ENCODE peak calls at places on chromosomes 6 and 20, in eight cellular contexts. One of them, this sample, is unnamed.
A peak's percentile ranks its signal among the peaks of the same experiment; 100 is the strongest.

GRCh38 chr6:119463081-119463626 is 113.6 kb upstream of the MAN1A1 start:
- DNase-seq in colonic mucosa: no peak
- DNase-seq in BE2C: no peak
- DNase-seq in AG09309: no peak
- DNase-seq in fibroblast of the aortic adventitia: no peak
- DNase-seq in GM12865: peak; percentile 88
- DNase-seq in A549: no peak
- DNase-seq in WERI-Rb-1: no peak
- DNase-seq in this sample: no peak

GRCh38 chr20:58702161-58702510 is 9.5 kb downstream of the NPEPL1 start:
- DNase-seq in GM12865: no peak
- DNase-seq in colonic mucosa: no peak
- DNase-seq in BE2C: no peak
- DNase-seq in fibroblast of the aortic adventitia: no peak
- DNase-seq in WERI-Rb-1: no peak
- DNase-seq in A549: no peak
- DNase-seq in AG09309: no peak
- DNase-seq in this sample: no peak

GRCh38 chr6:4583026-4583425 is 193.2 kb upstream of the CDYL start:
- DNase-seq in A549: no peak
- DNase-seq in BE2C: no peak
- DNase-seq in AG09309: no peak
- DNase-seq in fibroblast of the aortic adventitia: peak; percentile 31
- DNase-seq in GM12865: no peak
- DNase-seq in WERI-Rb-1: no peak
- DNase-seq in colonic mucosa: no peak
- DNase-seq in this sample: peak; percentile 7

GRCh38 chr6:11650711-11651110 is 113.2 kb downstream of the TMEM170B start:
- DNase-seq in fibroblast of the aortic adventitia: peak; percentile 16
- DNase-seq in BE2C: no peak
- DNase-seq in GM12865: no peak
- DNase-seq in colonic mucosa: no peak
- DNase-seq in AG09309: no peak
- DNase-seq in WERI-Rb-1: no peak
- DNase-seq in A549: no peak
- DNase-seq in this sample: peak; percentile 43

GRCh38 chr20:37259865-37260264 is 1.7 kb downstream of the GHRH start:
- DNase-seq in GM12865: no peak
- DNase-seq in A549: no peak
- DNase-seq in fibroblast of the aortic adventitia: no peak
- DNase-seq in BE2C: no peak
- DNase-seq in colonic mucosa: no peak
- DNase-seq in AG09309: no peak
- DNase-seq in WERI-Rb-1: no peak
- DNase-seq in this sample: no peak

GRCh38 chr6:126764696-126765095 is 353.8 kb upstream of the RSPO3 start:
- DNase-seq in A549: no peak
- DNase-seq in WERI-Rb-1: peak; percentile 70
- DNase-seq in colonic mucosa: no peak
- DNase-seq in AG09309: no peak
- DNase-seq in BE2C: no peak
- DNase-seq in GM12865: no peak
- DNase-seq in fibroblast of the aortic adventitia: no peak
- DNase-seq in this sample: no peak

GRCh38 chr6:159676804-159677203 is 16.2 kb downstream of the SOD2 start:
- DNase-seq in AG09309: no peak
- DNase-seq in GM12865: no peak
- DNase-seq in A549: no peak
- DNase-seq in fibroblast of the aortic adventitia: peak; percentile 28
- DNase-seq in colonic mucosa: no peak
- DNase-seq in WERI-Rb-1: no peak
- DNase-seq in BE2C: no peak
- DNase-seq in this sample: no peak

GRCh38 chr20:1720845-1721475 is 63.4 kb upstream of the SIRPG start:
- DNase-seq in A549: no peak
- DNase-seq in colonic mucosa: no peak
- DNase-seq in BE2C: no peak
- DNase-seq in fibroblast of the aortic adventitia: no peak
- DNase-seq in WERI-Rb-1: no peak
- DNase-seq in AG09309: no peak
- DNase-seq in GM12865: no peak
- DNase-seq in this sample: no peak

GRCh38 chr6:26543953-26544352 is 5.8 kb downstream of the HMGN4 start:
- DNase-seq in GM12865: peak; percentile 36
- DNase-seq in A549: no peak
- DNase-seq in AG09309: no peak
- DNase-seq in WERI-Rb-1: no peak
- DNase-seq in fibroblast of the aortic adventitia: peak; percentile 32
- DNase-seq in colonic mucosa: no peak
- DNase-seq in BE2C: no peak
- DNase-seq in this sample: peak; percentile 44

GRCh38 chr6:113994934-113995342 is 24.0 kb upstream of the HDAC2 start:
- DNase-seq in fibroblast of the aortic adventitia: peak; percentile 92
- DNase-seq in GM12865: peak; percentile 86
- DNase-seq in WERI-Rb-1: peak; percentile 83
- DNase-seq in A549: peak; percentile 62
- DNase-seq in BE2C: peak; percentile 78
- DNase-seq in AG09309: peak; percentile 87
- DNase-seq in colonic mucosa: peak; percentile 55
- DNase-seq in this sample: peak; percentile 87

GRCh38 chr6:111565316-111566221 is 40.1 kb downstream of the TRAF3IP2 start:
- DNase-seq in AG09309: no peak
- DNase-seq in colonic mucosa: no peak
- DNase-seq in GM12865: peak; percentile 65
- DNase-seq in fibroblast of the aortic adventitia: no peak
- DNase-seq in BE2C: no peak
- DNase-seq in A549: no peak
- DNase-seq in WERI-Rb-1: peak; percentile 88
- DNase-seq in this sample: no peak

GRCh38 chr6:49787176-49787575 is at the start of gene PGK2:
- DNase-seq in AG09309: no peak
- DNase-seq in fibroblast of the aortic adventitia: no peak
- DNase-seq in A549: no peak
- DNase-seq in BE2C: peak; percentile 10
- DNase-seq in GM12865: peak; percentile 32
- DNase-seq in colonic mucosa: no peak
- DNase-seq in WERI-Rb-1: peak; percentile 53
- DNase-seq in this sample: no peak

GRCh38 chr20:25081065-25081729 is 744 bp downstream of the VSX1 start:
- DNase-seq in fibroblast of the aortic adventitia: peak; percentile 12
- DNase-seq in BE2C: no peak
- DNase-seq in colonic mucosa: no peak
- DNase-seq in AG09309: no peak
- DNase-seq in WERI-Rb-1: peak; percentile 36
- DNase-seq in GM12865: no peak
- DNase-seq in A549: no peak
- DNase-seq in this sample: peak; percentile 41

GRCh38 chr6:22445946-22446345 is 123.4 kb upstream of the HDGFL1 start:
- DNase-seq in A549: no peak
- DNase-seq in WERI-Rb-1: no peak
- DNase-seq in BE2C: no peak
- DNase-seq in AG09309: no peak
- DNase-seq in fibroblast of the aortic adventitia: no peak
- DNase-seq in colonic mucosa: no peak
- DNase-seq in GM12865: no peak
- DNase-seq in this sample: no peak

GRCh38 chr6:132199343-132199742 is 201.9 kb downstream of the MOXD1 start:
- DNase-seq in GM12865: no peak
- DNase-seq in A549: no peak
- DNase-seq in WERI-Rb-1: no peak
- DNase-seq in AG09309: peak; percentile 53
- DNase-seq in fibroblast of the aortic adventitia: peak; percentile 85
- DNase-seq in BE2C: no peak
- DNase-seq in colonic mucosa: no peak
- DNase-seq in this sample: peak; percentile 81

GRCh38 chr6:81608776-81609175 is 143.7 kb downstream of the TENT5A start:
- DNase-seq in AG09309: no peak
- DNase-seq in A549: no peak
- DNase-seq in GM12865: no peak
- DNase-seq in colonic mucosa: no peak
- DNase-seq in WERI-Rb-1: no peak
- DNase-seq in fibroblast of the aortic adventitia: no peak
- DNase-seq in BE2C: no peak
- DNase-seq in this sample: peak; percentile 24

GRCh38 chr6:81093046-81093445 is 659.4 kb downstream of the TENT5A start:
- DNase-seq in GM12865: no peak
- DNase-seq in WERI-Rb-1: no peak
- DNase-seq in A549: no peak
- DNase-seq in colonic mucosa: no peak
- DNase-seq in BE2C: no peak
- DNase-seq in fibroblast of the aortic adventitia: no peak
- DNase-seq in AG09309: no peak
- DNase-seq in this sample: no peak

GRCh38 chr6:148524976-148525375 is 182.3 kb downstream of the SASH1 start:
- DNase-seq in AG09309: no peak
- DNase-seq in fibroblast of the aortic adventitia: peak; percentile 78
- DNase-seq in BE2C: no peak
- DNase-seq in GM12865: peak; percentile 18
- DNase-seq in WERI-Rb-1: no peak
- DNase-seq in A549: no peak
- DNase-seq in colonic mucosa: no peak
- DNase-seq in this sample: peak; percentile 80

DNA sequence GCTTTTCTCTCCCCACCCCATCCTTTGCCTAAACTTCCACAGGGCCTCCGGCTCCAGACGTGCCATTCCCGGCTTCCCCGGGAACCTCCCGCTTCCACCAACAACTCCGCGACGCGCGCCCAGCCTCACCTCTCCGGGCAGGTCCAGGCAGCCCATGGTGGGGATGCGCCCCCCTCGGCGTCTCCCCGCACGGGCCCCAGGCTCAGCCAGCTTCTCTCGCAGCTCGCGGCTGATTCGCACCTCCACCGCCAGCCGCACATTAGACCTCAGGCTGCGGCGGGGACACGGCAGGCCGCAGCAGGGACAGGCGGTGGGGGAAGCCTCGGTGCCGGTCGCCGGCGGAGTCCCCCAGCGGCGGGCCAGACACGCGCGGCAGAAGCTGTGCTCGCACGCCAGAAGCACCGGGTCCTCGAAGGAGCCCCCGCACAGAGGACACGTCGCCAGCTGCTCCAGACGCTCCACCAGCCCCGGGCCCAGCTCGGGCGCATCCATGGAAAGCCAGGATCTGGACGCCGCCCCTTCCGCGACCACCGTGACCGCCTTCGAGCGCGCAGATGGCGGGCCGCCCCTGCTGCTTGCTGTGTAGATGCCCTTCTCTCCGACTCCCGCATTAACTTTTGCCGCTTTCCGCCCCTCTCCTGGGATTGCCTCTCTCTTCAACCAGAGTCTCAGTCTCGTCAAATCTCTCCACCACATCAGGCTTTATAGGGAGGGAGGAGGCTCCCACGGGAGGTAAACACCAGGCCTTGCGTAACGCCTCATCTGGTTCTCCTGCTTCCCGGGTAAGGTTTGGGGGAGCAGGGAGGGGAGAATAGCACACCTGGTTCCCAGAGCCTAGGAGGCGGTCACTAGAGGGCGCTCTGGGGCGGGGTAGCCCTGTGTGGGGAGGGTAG is at the start of gene RNF39:
- DNase-seq in fibroblast of the aortic adventitia: no peak
- DNase-seq in GM12865: no peak
- DNase-seq in AG09309: no peak
- DNase-seq in WERI-Rb-1: peak; percentile 55
- DNase-seq in colonic mucosa: peak; percentile 65
- DNase-seq in A549: no peak
- DNase-seq in BE2C: no peak
- DNase-seq in this sample: peak; percentile 26
- H3K4me3 ChIP-seq in fibroblast of the aortic adventitia: no peak within 1 kb of the TSS
- H3K4me3 ChIP-seq in GM12865: no peak within 1 kb of the TSS
- H3K4me3 ChIP-seq in AG09309: no peak within 1 kb of the TSS
- H3K4me3 ChIP-seq in WERI-Rb-1: peak within 1 kb of the TSS; percentile 27
- H3K4me3 ChIP-seq in colonic mucosa: peak within 1 kb of the TSS; percentile 36
- H3K4me3 ChIP-seq in A549: peak within 1 kb of the TSS; percentile 27
- H3K4me3 ChIP-seq in BE2C: no peak within 1 kb of the TSS
- H3K4me3 ChIP-seq in this sample: no peak within 1 kb of the TSS

DNA sequence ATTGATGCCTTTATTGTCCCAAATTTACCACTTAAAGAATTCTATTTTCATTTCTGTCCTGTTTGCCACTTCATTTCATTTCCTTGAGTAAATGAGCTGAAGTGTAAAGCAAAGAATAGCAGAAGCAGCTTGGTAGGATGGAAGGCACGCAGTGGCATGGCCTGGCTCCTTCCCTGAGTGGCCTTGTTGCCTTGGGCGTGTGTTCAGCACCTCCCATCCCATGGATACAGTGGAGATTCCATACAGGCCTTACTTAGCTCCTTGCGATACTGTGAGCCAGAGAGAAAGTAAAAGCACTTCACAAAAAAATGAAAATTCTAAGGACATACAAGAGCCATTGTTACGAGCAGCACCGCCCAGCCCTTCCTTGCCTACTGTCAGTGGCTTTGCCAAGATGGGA is 39.6 kb downstream of the ALDH5A1 start:
- DNase-seq in BE2C: no peak
- DNase-seq in AG09309: no peak
- DNase-seq in WERI-Rb-1: no peak
- DNase-seq in GM12865: no peak
- DNase-seq in fibroblast of the aortic adventitia: no peak
- DNase-seq in colonic mucosa: no peak
- DNase-seq in A549: no peak
- DNase-seq in this sample: no peak
- TF ChIP-seq CTCF in BE2C: no peak
- TF ChIP-seq CTCF in AG09309: no peak
- TF ChIP-seq CTCF in WERI-Rb-1: no peak
- TF ChIP-seq CTCF in GM12865: no peak
- TF ChIP-seq CTCF in fibroblast of the aortic adventitia: no peak
- TF ChIP-seq CTCF in colonic mucosa: no peak
- TF ChIP-seq CTCF in A549: no peak
- TF ChIP-seq CTCF in this sample: no peak

DNA sequence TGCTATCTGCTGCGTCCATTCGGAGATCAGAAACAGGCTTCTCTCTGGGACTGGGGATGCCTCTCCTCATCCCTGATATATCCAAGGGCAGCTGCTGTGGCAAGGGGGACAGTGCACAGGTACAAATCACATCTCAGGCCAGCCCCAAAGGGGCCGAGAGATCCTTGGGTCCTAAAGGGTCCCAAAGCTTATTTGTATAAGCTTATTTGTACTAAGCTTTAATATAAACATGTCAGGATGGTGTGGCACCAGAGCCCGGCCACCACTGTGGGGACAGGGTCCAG is 45.3 kb downstream of the FGD2 start:
- DNase-seq in fibroblast of the aortic adventitia: no peak
- DNase-seq in AG09309: no peak
- DNase-seq in colonic mucosa: no peak
- DNase-seq in BE2C: no peak
- DNase-seq in A549: no peak
- DNase-seq in WERI-Rb-1: no peak
- DNase-seq in GM12865: no peak
- DNase-seq in this sample: no peak
- H3K4me3 ChIP-seq in fibroblast of the aortic adventitia: no peak overlapping the region
- H3K4me3 ChIP-seq in AG09309: no peak overlapping the region
- H3K4me3 ChIP-seq in colonic mucosa: no peak overlapping the region
- H3K4me3 ChIP-seq in BE2C: no peak overlapping the region
- H3K4me3 ChIP-seq in A549: no peak overlapping the region
- H3K4me3 ChIP-seq in WERI-Rb-1: no peak overlapping the region
- H3K4me3 ChIP-seq in GM12865: no peak overlapping the region
- H3K4me3 ChIP-seq in this sample: no peak overlapping the region

DNA sequence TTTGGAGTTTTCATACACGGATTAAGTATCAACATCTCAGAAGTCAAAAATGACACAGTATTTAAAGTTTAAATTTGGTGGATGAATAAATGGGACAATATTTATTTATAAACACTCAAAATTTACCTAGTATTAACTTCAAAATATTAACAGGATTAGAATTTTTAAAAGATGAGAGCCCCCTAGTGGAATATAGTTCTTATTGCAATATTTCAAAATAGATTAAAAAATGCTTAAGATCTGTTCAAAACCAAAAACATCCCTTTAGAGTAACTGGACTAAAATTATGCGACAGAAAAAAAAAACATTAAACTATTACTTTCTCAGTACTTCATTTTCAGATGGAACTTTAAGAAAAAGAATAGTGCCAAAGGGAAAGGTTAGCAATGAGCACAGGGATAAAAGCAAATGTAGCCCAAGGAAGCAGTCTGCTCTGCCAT is 56.6 kb downstream of the SNX14 start:
- DNase-seq in WERI-Rb-1: no peak
- DNase-seq in fibroblast of the aortic adventitia: peak; percentile 48
- DNase-seq in A549: no peak
- DNase-seq in AG09309: no peak
- DNase-seq in GM12865: no peak
- DNase-seq in colonic mucosa: no peak
- DNase-seq in BE2C: no peak
- DNase-seq in this sample: peak; percentile 42
- TF ChIP-seq CTCF in WERI-Rb-1: no peak
- TF ChIP-seq CTCF in fibroblast of the aortic adventitia: peak; percentile 43
- TF ChIP-seq CTCF in A549: peak; percentile 44
- TF ChIP-seq CTCF in AG09309: no peak
- TF ChIP-seq CTCF in GM12865: peak; percentile 31
- TF ChIP-seq CTCF in colonic mucosa: peak; percentile 52
- TF ChIP-seq CTCF in BE2C: peak; percentile 17
- TF ChIP-seq CTCF in this sample: peak; percentile 17

This sample was measured in foreskin fibroblast.